ENCODE peak calls at places on chromosomes 4 and X, in four cellular contexts. S is HCT116, P is K562, B is HepG2. A is an unnamed sample.

GRCh38 chrX:151227637-151228036 is 51.3 kb downstream of the GPR50 start:
- DNase-seq in S (no peak), P (no peak), B (no peak), A (no peak)

GRCh38 chr4:142473218-142473959 is 372.7 kb downstream of the INPP4B start:
- DNase-seq in S (no peak), P (no peak), B (no peak), A (no peak)

GRCh38 chr4:125368161-125368560 is 53.4 kb downstream of the FAT4 start:
- DNase-seq in S (no peak), P (no peak), B (no peak), A (no peak)

GRCh38 chr4:2500547-2500946 is 31.6 kb downstream of the RNF4 start:
- DNase-seq in S (no peak), P (no peak), B (no peak), A (no peak)

GRCh38 chr4:87530868-87531267 is 1.7 kb upstream of the SPARCL1 start:
- DNase-seq in S (no peak), P (no peak), B (no peak), A (no peak)

GRCh38 chrX:81120936-81121351 is 80.8 kb downstream of the HMGN5 start:
- DNase-seq in S (no peak), P (peak), B (peak), A (no peak)

GRCh38 chr4:169234137-169234855 is 36.5 kb downstream of the SH3RF1 start:
- DNase-seq in S (no peak), P (no peak), B (no peak), A (no peak)

GRCh38 chrX:117898206-117898605 is 218.4 kb downstream of the KLHL13 start:
- DNase-seq in S (no peak), P (no peak), B (no peak), A (no peak)

GRCh38 chr4:123649644-123650356 is 253.2 kb downstream of the SPRY1 start:
- DNase-seq in S (no peak), P (no peak), B (peak), A (no peak)

GRCh38 chr4:74262522-74262921 is 45.7 kb upstream of the EPGN start:
- DNase-seq in S (no peak), P (no peak), B (no peak), A (no peak)

GRCh38 chr4:142512161-142512560 is 333.9 kb downstream of the INPP4B start:
- DNase-seq in S (no peak), P (no peak), B (no peak), A (no peak)

GRCh38 chr4:55358668-55359067 is 12.6 kb downstream of the SRD5A3 start:
- DNase-seq in S (peak), P (peak), B (no peak), A (peak)

GRCh38 chrX:131588995-131589394 is 45.1 kb downstream of the OR13H1 start:
- DNase-seq in S (no peak), P (no peak), B (no peak), A (no peak)

GRCh38 chrX:41334866-41335589 is 1.1 kb downstream of the DDX3X start:
- DNase-seq in S (no peak), P (peak), B (no peak), A (no peak)

GRCh38 chr4:140090215-140090731 is 63.7 kb downstream of the MAML3 start:
- DNase-seq in S (no peak), P (no peak), B (peak), A (peak)

GRCh38 chr4:147709999-147710398 is 21.9 kb upstream of the ARHGAP10 start:
- DNase-seq in S (no peak), P (no peak), B (no peak), A (no peak)

GRCh38 chrX:39577206-39577605 is 520.6 kb downstream of the BCOR start:
- DNase-seq in S (no peak), P (no peak), B (no peak), A (no peak)

GRCh38 chr4:141646969-141647368 is 10.6 kb downstream of the IL15 start:
- DNase-seq in S (no peak), P (no peak), B (no peak), A (no peak)

GRCh38 chr4:6972375-6972650 is 62.7 kb downstream of the TBC1D14 start:
- DNase-seq in S (no peak), P (no peak), B (no peak), A (no peak)

GRCh38 chr4:185018834-185019450 is 652 bp downstream of the HELT start:
- DNase-seq in S (no peak), P (no peak), B (no peak), A (no peak)

GRCh38 chrX:117305168-117305766 is 811.3 kb downstream of the KLHL13 start:
- DNase-seq in S (no peak), P (no peak), B (no peak), A (no peak)

GRCh38 chr4:1784395-1784788 is 8.7 kb upstream of the FGFR3 start:
- DNase-seq in S (no peak), P (no peak), B (peak), A (no peak)

GRCh38 chr4:64079316-64079715 is 329.9 kb downstream of the TECRL start:
- DNase-seq in S (no peak), P (no peak), B (no peak), A (no peak)

GRCh38 chrX:16167181-16167580 is at the start of gene MAGEB17:
- DNase-seq in S (no peak), P (no peak), B (no peak), A (no peak)

GRCh38 chr4:146343776-146344175 is 129.4 kb downstream of the REELD1 start:
- DNase-seq in S (no peak), P (no peak), B (no peak), A (no peak)

GRCh38 chr4:53004497-53005148 is 142.5 kb downstream of the RASL11B start:
- DNase-seq in S (no peak), P (no peak), B (no peak), A (no peak)

GRCh38 chr4:7744131-7744804 is 195.4 kb downstream of the AFAP1 start:
- DNase-seq in S (no peak), P (no peak), B (no peak), A (no peak)

GRCh38 chr4:3519468-3520264 is 12.6 kb downstream of the LRPAP1 start:
- DNase-seq in S (no peak), P (no peak), B (no peak), A (no peak)

GRCh38 chrX:10048695-10049094 is 81.5 kb downstream of the CLDN34 start:
- DNase-seq in S (no peak), P (no peak), B (no peak), A (no peak)

GRCh38 chr4:2800691-2801596 is 8.1 kb downstream of the SH3BP2 start:
- DNase-seq in S (no peak), P (peak), B (peak), A (no peak)

GRCh38 chrX:155417769-155418168 is 35.9 kb downstream of the F8A2 start:
- DNase-seq in S (no peak), P (no peak), B (no peak), A (no peak)

GRCh38 chr4:59553063-59553738 is 1646.9 kb upstream of the ADGRL3 start:
- DNase-seq in S (no peak), P (no peak), B (no peak), A (peak)

GRCh38 chr4:130736436-130737185 is 1640.7 kb downstream of the C4orf33 start:
- DNase-seq in S (no peak), P (no peak), B (no peak), A (no peak)

GRCh38 chr4:610411-611261 is 14.7 kb upstream of the PDE6B start:
- DNase-seq in S (no peak), P (no peak), B (no peak), A (peak)

GRCh38 chr4:185011408-185011807 is 6.9 kb upstream of the HELT start:
- DNase-seq in S (peak), P (no peak), B (peak), A (no peak)

GRCh38 chrX:77731821-77732419 is 54.1 kb downstream of the ATRX start:
- DNase-seq in S (no peak), P (no peak), B (peak), A (no peak)

GRCh38 chr4:90419124-90419711 is 292.0 kb downstream of the CCSER1 start:
- DNase-seq in S (peak), P (no peak), B (peak), A (no peak)

GRCh38 chrX:16807976-16808542 is 21.8 kb downstream of the TXLNG start:
- DNase-seq in S (no peak), P (peak), B (peak), A (no peak)

GRCh38 chr4:128707864-128708263 is 101.6 kb upstream of the JADE1 start:
- DNase-seq in S (no peak), P (no peak), B (no peak), A (no peak)
- TF ChIP-seq TCF7L2 in S (no peak), P (no peak), B (no peak), A (no peak)

GRCh38 chrX:31423575-31424284 is 351.9 kb upstream of the FTHL17 start:
- DNase-seq in S (no peak), P (peak), B (peak), A (no peak)
- TF ChIP-seq CTCF in S (no peak), P (no peak), B (peak), A (peak)

DNA sequence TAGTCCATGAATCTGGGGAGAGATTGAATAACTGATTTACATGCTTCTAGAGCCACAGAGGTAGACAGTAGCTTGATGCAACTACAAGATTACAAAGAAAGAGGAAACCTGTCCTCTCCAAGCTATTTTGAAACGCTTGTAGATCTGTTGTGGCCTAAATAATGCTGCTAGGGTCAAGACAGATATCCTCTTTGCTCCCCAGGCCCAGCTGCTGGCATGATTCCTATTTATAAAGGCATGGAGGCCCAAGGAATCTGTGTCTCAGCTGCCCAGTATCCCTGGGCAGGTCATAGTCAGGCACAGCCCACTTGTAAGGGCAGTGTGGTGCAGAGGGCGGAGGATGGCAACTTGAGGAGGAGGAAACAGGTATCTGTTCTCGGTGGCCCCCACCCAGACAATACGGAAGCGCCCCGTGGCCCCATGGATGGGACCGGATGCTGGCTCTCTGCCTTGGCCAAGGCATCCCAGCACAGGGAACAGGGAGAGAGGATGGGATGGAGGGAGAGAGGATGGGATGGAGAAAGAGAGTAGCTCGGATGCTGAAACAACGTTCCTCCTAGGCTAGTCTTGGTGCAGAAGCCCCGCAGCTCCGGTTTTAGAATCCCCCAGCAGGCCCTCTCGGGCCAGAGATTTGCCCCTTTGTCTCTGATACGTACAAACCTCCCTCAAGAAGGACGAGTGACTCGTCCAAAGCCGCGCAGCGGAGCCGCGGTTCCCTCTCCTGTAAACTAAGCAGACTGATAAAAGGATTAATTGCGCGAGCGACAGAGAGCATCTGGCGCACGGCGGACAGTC is 767 bp upstream of the SMIM20 start:
- DNase-seq in S (no peak), P (peak), B (no peak), A (no peak)
- H3K27ac ChIP-seq in S (peak), P (no peak), B (no peak), A (peak)

DNA sequence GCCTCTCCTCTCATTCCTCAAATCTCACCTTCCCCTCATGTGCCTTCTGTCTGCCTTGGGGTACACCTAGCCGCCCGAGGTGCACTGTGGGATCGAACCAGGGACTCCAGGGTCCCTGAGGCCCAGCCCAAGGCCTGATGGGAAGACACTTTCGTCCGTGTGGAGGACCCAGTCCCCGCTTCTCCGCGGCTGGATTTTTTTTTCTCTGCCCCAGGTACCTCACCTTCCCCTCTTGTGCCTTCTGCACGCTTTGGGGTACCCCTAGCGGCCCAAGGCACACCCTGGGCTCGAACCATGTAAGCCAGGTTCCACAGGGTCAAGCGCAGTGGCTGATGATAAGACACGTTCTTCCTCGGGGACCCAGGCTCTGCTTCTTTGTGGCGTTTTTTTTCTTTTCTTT is 530.7 kb downstream of the CWH43 start:
- DNase-seq in S (no peak), P (no peak), B (no peak), A (no peak)
- TF ChIP-seq TCF7L2 in S (no peak), P (no peak), B (no peak), A (no peak)

DNA sequence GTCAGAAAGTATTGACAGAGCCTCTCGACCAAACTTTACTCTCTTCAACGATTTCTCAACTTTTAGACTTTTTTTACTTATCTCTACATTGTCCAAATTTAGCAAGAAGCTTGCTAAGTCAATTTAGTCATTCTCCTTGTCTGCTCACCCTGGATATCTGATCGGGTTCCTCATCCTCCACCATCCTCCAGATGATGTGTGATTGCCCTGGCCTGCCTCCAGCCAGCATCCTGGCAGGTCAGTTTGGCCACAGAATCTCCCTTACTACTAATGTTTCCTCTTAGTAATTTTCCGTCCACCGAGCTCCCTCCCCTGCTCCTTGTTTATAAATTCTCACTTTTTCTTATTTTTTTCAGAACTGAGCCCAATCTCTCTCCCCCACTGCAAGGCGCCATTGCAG is 167.9 kb upstream of the ZFP42 start:
- DNase-seq in S (no peak), P (no peak), B (no peak), A (no peak)
- TF ChIP-seq CTCF in S (no peak), P (no peak), B (no peak), A (no peak)

GRCh38 chr4:54276633-54277426 is 47.7 kb downstream of the PDGFRA start:
- DNase-seq in S (no peak), P (no peak), B (no peak), A (no peak)

GRCh38 chr4:54274264-54274663 is 45.2 kb downstream of the PDGFRA start:
- DNase-seq in S (no peak), P (no peak), B (no peak), A (no peak)

GRCh38 chr4:54281060-54281781 is 52.1 kb downstream of the PDGFRA start:
- DNase-seq in S (no peak), P (no peak), B (no peak), A (no peak)

GRCh38 chr4:54274786-54275503 is 45.9 kb downstream of the PDGFRA start:
- DNase-seq in S (no peak), P (no peak), B (no peak), A (no peak)

DNA sequence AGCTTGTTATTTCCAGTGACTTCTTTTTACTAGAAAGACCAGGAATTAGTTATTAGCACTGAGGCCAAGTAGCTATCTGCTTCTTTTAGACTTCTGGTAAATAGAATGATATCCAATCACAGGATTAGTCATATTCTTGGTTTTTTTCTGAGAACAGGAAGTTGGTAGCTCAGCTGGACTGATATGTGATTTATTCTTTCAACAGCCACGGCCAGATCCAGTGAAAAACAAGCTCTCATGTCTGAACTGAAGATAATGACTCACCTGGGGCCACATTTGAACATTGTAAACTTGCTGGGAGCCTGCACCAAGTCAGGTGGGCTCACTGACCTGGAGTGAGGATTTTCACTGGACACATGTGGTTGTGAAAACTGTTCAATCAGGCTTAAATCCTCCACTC is 48.6 kb downstream of the PDGFRA start:
- DNase-seq in S (no peak), P (no peak), B (no peak), A (no peak)
- H3K27ac ChIP-seq in S (no peak), P (no peak), B (no peak), A (no peak)

A was measured in Panc1.